ENCODE peak calls at places on chromosomes 5 and 9, in four cellular contexts. Y, R, N and M are unnamed samples.

GRCh38 chr9:114696814-114697544 is 15.0 kb upstream of the TEX48 start:
- DNase-seq in Y (no peak), R (peak), N (no peak), M (no peak)

GRCh38 chr9:7174884-7175283 is 417.1 kb downstream of the KDM4C start:
- DNase-seq in Y (peak), R (no peak), N (no peak), M (no peak)

GRCh38 chr9:133334161-133334560 is 1.8 kb downstream of the SURF6 start:
- DNase-seq in Y (no peak), R (no peak), N (no peak), M (no peak)

GRCh38 chr9:79917417-79917816 is 345.7 kb downstream of the TLE4 start:
- DNase-seq in Y (no peak), R (no peak), N (no peak), M (no peak)

GRCh38 chr5:136006767-136007251 is 22.0 kb upstream of the TGFBI start:
- DNase-seq in Y (peak), N (no peak), R (peak), M (no peak)

GRCh38 chr9:123637596-123637939 is 281.6 kb downstream of the CRB2 start:
- DNase-seq in N (no peak), Y (no peak), R (peak), M (no peak)

GRCh38 chr9:115498338-115498737 is 380.4 kb upstream of the TNC start:
- DNase-seq in R (peak), Y (peak), N (no peak), M (no peak)

GRCh38 chr5:73253047-73253660 is 80.2 kb downstream of the TMEM174 start:
- DNase-seq in R (peak), Y (no peak), N (no peak), M (no peak)

GRCh38 chr5:141516648-141517025 is 27.8 kb downstream of the PCDHGC5 start:
- DNase-seq in Y (no peak), N (no peak), R (no peak), M (no peak)

GRCh38 chr9:136182422-136182790 is 22.5 kb downstream of the LHX3 start:
- DNase-seq in N (no peak), Y (no peak), R (no peak), M (no peak)

GRCh38 chr5:142601432-142601831 is 84.5 kb downstream of the FGF1 start:
- DNase-seq in N (no peak), R (no peak), Y (peak), M (no peak)

GRCh38 chr9:108259917-108260675 is 595.7 kb downstream of the ACTL7B start:
- DNase-seq in R (no peak), Y (no peak), N (no peak), M (no peak)

GRCh38 chr9:124639637-124640036 is 131.5 kb downstream of the NR6A1 start:
- DNase-seq in N (no peak), R (no peak), Y (no peak), M (no peak)

GRCh38 chr9:134552349-134552990 is 89.1 kb upstream of the COL5A1 start:
- DNase-seq in R (no peak), Y (no peak), N (no peak), M (no peak)

GRCh38 chr5:133569347-133569746 is 43.0 kb downstream of the FSTL4 start:
- DNase-seq in N (no peak), R (peak), Y (no peak), M (no peak)

GRCh38 chr5:61450880-61451279 is 118.8 kb downstream of the ZSWIM6 start:
- DNase-seq in Y (peak), R (peak), N (no peak), M (no peak)

GRCh38 chr9:74865177-74865576 is 22.5 kb downstream of the TRPM6 start:
- DNase-seq in N (no peak), R (no peak), Y (no peak), M (no peak)

GRCh38 chr9:35756275-35756742 is 2.2 kb upstream of the MSMP start:
- DNase-seq in R (no peak), N (no peak), Y (no peak), M (no peak)

GRCh38 chr5:139762624-139763170 is 32.9 kb upstream of the PSD2 start:
- DNase-seq in N (no peak), R (no peak), Y (no peak), M (no peak)

GRCh38 chr9:111720170-111720569 is 58.8 kb downstream of the GNG10 start:
- DNase-seq in R (peak), N (no peak), Y (no peak), M (no peak)

GRCh38 chr5:167296056-167296455 is 995.4 kb upstream of the WWC1 start:
- DNase-seq in N (no peak), Y (no peak), R (no peak), M (no peak)

GRCh38 chr5:68688547-68688946 is 405.3 kb upstream of the SLC30A5 start:
- DNase-seq in R (no peak), N (no peak), Y (no peak), M (no peak)

GRCh38 chr9:38424918-38425317 is 664 bp upstream of the IGFBPL1 start:
- DNase-seq in R (no peak), Y (no peak), N (no peak), M (no peak)

GRCh38 chr5:174617285-174617684 is 107.1 kb upstream of the MSX2 start:
- DNase-seq in R (no peak), Y (no peak), N (no peak), M (no peak)

GRCh38 chr9:93532121-93532520 is 44.3 kb upstream of the PHF2 start:
- DNase-seq in R (no peak), Y (no peak), N (no peak), M (no peak)

GRCh38 chr9:20070336-20070735 is 281.5 kb upstream of the SLC24A2 start:
- DNase-seq in R (no peak), N (no peak), Y (no peak), M (no peak)

GRCh38 chr5:170740586-170741205 is 42.8 kb upstream of the GABRP start:
- DNase-seq in R (no peak), N (no peak), Y (no peak), M (no peak)

GRCh38 chr9:135588371-135588770 is 26.8 kb downstream of the PAEP start:
- DNase-seq in R (no peak), Y (no peak), N (no peak), M (no peak)

GRCh38 chr5:140147460-140147859 is 21.7 kb downstream of the IGIP start:
- DNase-seq in R (no peak), N (no peak), Y (no peak), M (no peak)

GRCh38 chr9:96868709-96869108 is 14.4 kb upstream of the ZNF782 start:
- DNase-seq in R (no peak), N (no peak), Y (no peak), M (no peak)

GRCh38 chr5:139181835-139182452 is 16.2 kb downstream of the SIL1 start:
- DNase-seq in Y (peak), R (peak), N (no peak), M (no peak)

GRCh38 chr9:136978073-136978864 is 965 bp downstream of the PTGDS start:
- DNase-seq in N (peak), R (peak), Y (peak), M (no peak)

GRCh38 chr5:91499943-91500531 is 116.9 kb upstream of the ARRDC3 start:
- DNase-seq in N (peak), R (peak), Y (peak), M (peak)

GRCh38 chr5:43555895-43556606 is 826 bp downstream of the PAIP1 start:
- DNase-seq in Y (peak), R (peak), N (peak), M (peak)

GRCh38 chr9:97480174-97480573 is 21.3 kb upstream of the TMOD1 start:
- DNase-seq in Y (no peak), N (no peak), R (no peak), M (no peak)

GRCh38 chr5:60505373-60505772 is 194.6 kb downstream of the DEPDC1B start:
- DNase-seq in N (no peak), Y (no peak), R (no peak), M (no peak)

GRCh38 chr9:18632624-18633407 is 158.9 kb downstream of the ADAMTSL1 start:
- DNase-seq in Y (peak), R (peak), N (no peak), M (no peak)

GRCh38 chr5:137142371-137143243 is 356.5 kb downstream of the SPOCK1 start:
- DNase-seq in N (no peak), Y (no peak), R (peak), M (no peak)

DNA sequence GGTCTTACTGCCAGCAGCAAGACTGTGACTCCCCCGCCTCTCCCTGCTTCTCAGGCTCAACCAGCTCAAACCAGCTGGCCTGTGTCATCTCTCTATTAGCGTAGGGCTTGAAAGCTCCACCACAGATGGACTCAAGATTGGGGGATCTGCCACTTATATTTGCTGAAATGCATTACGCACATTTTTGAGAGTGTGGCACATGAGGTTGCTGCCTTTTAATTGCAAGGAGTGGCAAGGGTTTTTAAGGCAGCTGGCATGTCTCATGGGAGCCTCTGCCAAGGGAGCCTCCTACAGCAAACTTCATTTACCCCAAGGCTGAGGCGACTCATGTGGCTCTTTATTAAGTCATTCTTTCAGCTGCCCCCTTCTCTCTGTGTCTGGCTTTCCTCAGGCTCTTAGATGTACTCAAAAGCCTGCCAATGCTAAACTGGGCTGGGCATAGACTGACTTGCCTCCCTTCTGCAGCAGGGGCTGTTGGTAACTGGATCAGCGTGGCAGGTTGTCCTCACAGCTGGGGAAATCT is 219.3 kb downstream of the SMARCA2 start:
- DNase-seq in R (peak), Y (no peak), N (no peak), M (no peak)
- TF ChIP-seq BHLHE40 in R (no peak), Y (no peak), N (no peak), M (no peak)

DNA sequence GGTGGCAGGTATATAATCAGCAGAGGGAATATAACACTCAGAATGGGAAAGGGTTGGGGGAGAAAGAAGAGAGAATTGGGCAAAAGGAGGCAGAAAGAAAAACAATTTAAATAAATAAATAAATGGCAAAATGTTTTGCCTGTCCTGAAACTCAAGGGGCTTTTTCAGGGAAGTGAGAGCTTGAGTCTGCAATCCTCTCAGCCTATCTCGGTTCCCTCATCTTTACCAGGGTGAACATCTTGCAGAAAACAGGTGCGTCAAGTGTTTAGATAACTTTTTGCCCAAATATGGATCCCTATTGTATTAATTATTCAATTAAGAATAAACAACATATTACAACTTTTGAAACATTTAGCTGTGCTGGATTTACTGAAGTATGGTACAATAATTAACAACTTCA is 343.0 kb upstream of the EDIL3 start:
- DNase-seq in R (no peak), N (no peak), Y (no peak), M (no peak)
- TF ChIP-seq BHLHE40 in R (no peak), N (no peak), Y (no peak), M (no peak)

GRCh38 chr5:150515446-150515845 is 7.5 kb downstream of the NDST1 start:
- DNase-seq in Y (peak), R (peak), N (no peak), M (no peak)
- TF ChIP-seq BHLHE40 in Y (no peak), R (no peak), N (no peak), M (no peak)

GRCh38 chr9:88777498-88778312 is 213.6 kb upstream of the S1PR3 start:
- DNase-seq in N (no peak), Y (no peak), R (peak), M (no peak)
- TF ChIP-seq BHLHE40 in N (no peak), Y (no peak), R (no peak), M (no peak)

GRCh38 chr9:11158676-11159075 is 545.9 kb upstream of the PTPRD start:
- DNase-seq in Y (no peak), R (no peak), N (no peak), M (no peak)

GRCh38 chr9:11163843-11164242 is 551.0 kb upstream of the PTPRD start:
- DNase-seq in N (no peak), R (no peak), Y (no peak), M (no peak)

GRCh38 chr9:11159318-11159862 is 546.6 kb upstream of the PTPRD start:
- DNase-seq in Y (no peak), N (no peak), R (no peak), M (no peak)

GRCh38 chr9:11158063-11158462 is 545.3 kb upstream of the PTPRD start:
- DNase-seq in N (no peak), Y (no peak), R (no peak), M (no peak)
- TF ChIP-seq BHLHE40 in N (no peak), Y (no peak), R (no peak), M (no peak)

GRCh38 chr5:66884589-66885228 is 288.5 kb downstream of the MAST4 start:
- DNase-seq in N (no peak), R (no peak), Y (peak), M (no peak)

GRCh38 chr5:66892715-66893114 is 296.5 kb downstream of the MAST4 start:
- DNase-seq in Y (no peak), R (peak), N (no peak), M (no peak)

GRCh38 chr5:66889524-66889923 is 293.3 kb downstream of the MAST4 start:
- DNase-seq in Y (no peak), N (no peak), R (no peak), M (no peak)

GRCh38 chr5:66891184-66891925 is 295.2 kb downstream of the MAST4 start:
- DNase-seq in Y (peak), R (peak), N (no peak), M (no peak)

DNA sequence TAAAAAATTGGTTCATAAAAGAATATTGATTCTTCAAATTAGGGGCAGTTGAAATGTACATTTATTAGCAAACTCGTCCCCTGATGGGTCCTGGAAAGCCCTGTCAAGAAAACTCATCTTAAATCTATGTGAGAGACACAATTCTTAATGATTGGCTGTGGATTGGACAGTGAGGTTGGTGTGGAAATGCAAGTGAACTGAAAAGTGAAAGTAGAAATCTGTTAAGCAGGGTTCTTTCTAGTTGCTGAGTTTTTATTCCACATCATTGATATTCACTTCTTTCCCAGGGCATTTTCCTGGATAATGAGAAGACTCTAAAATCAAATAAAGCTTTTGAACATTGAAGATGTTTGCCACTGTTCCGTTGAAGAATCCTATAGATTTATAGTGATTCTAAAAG is 292.4 kb downstream of the MAST4 start:
- DNase-seq in R (no peak), N (no peak), Y (no peak), M (no peak)
- TF ChIP-seq BHLHE40 in R (no peak), N (no peak), Y (no peak), M (no peak)